ENCODE peak calls at places on chromosomes 3 and 15, in five cellular contexts. J is LHCN-M2, B is coronary artery, T is COR-L47, H is fibroblast of lung. Y is an unnamed sample.

GRCh38 chr15:68258684-68259083 is 18.9 kb upstream of the FEM1B start:
- DNase-seq in H (no peak), J (no peak), T (no peak), B (no peak), Y (no peak)

GRCh38 chr15:69758291-69758771 is 305.7 kb downstream of the RPLP1 start:
- DNase-seq in T (no peak), H (peak), J (peak), B (no peak), Y (no peak)

GRCh38 chr15:69164807-69165636 is 4.6 kb downstream of the GLCE start:
- DNase-seq in H (no peak), T (no peak), J (no peak), B (no peak), Y (no peak)

GRCh38 chr3:125594581-125595011 is 701 bp downstream of the OSBPL11 start:
- DNase-seq in B (no peak), J (no peak), H (no peak), T (no peak), Y (no peak)

GRCh38 chr3:172390792-172391191 is 57.5 kb downstream of the GHSR start:
- DNase-seq in T (no peak), J (no peak), B (no peak), H (no peak), Y (no peak)

GRCh38 chr3:190064112-190064511 is 56.6 kb downstream of the P3H2 start:
- DNase-seq in H (peak), B (no peak), J (peak), T (no peak), Y (no peak)

GRCh38 chr3:47984089-47984759 is 32.0 kb downstream of the MAP4 start:
- DNase-seq in J (peak), T (no peak), H (peak), B (no peak), Y (no peak)

GRCh38 chr3:134037168-134037567 is 7.4 kb upstream of the SLCO2A1 start:
- DNase-seq in B (peak), H (no peak), T (no peak), J (no peak), Y (no peak)

GRCh38 chr3:60798456-60798855 is 452.8 kb downstream of the FHIT start:
- DNase-seq in J (no peak), B (no peak), T (no peak), H (no peak), Y (no peak)

GRCh38 chr3:153209596-153209995 is 47.6 kb downstream of the RAP2B start:
- DNase-seq in B (no peak), J (peak), H (peak), T (no peak), Y (no peak)

Y was measured in stimulated activated naive CD4-positive, alpha-beta T cell treated with Interleukin-2 at 50 U/mL for 16 hours.